ENCODE peak calls at places on chromosome 2, in five cellular contexts. One of them, this sample, is unnamed.
A peak's percentile ranks its signal among the peaks of the same experiment; 100 is the strongest.

GRCh38 chr2:16416651-16417050 is 249.0 kb downstream of the CYRIA start:
- DNase-seq in hippocampal formation: no peak
- DNase-seq in AG09309: no peak
- DNase-seq in WTC11: no peak
- DNase-seq in NCI-H460: no peak
- DNase-seq in this sample: no peak

GRCh38 chr2:37379881-37380296 is 35.5 kb downstream of the QPCT start:
- DNase-seq in NCI-H460: no peak
- DNase-seq in AG09309: no peak
- DNase-seq in hippocampal formation: no peak
- DNase-seq in WTC11: no peak
- DNase-seq in this sample: no peak

GRCh38 chr2:201234167-201235139 is 25.9 kb upstream of the CASP8 start:
- DNase-seq in WTC11: no peak
- DNase-seq in NCI-H460: no peak
- DNase-seq in AG09309: no peak
- DNase-seq in hippocampal formation: no peak
- DNase-seq in this sample: no peak

GRCh38 chr2:189849550-189849949 is 65.3 kb downstream of the PMS1 start:
- DNase-seq in AG09309: no peak
- DNase-seq in NCI-H460: no peak
- DNase-seq in WTC11: no peak
- DNase-seq in hippocampal formation: no peak
- DNase-seq in this sample: no peak

GRCh38 chr2:105804266-105804665 is 59.6 kb downstream of the NCK2 start:
- DNase-seq in WTC11: no peak
- DNase-seq in NCI-H460: no peak
- DNase-seq in AG09309: no peak
- DNase-seq in hippocampal formation: no peak
- DNase-seq in this sample: no peak

GRCh38 chr2:60972889-60973656 is 44.4 kb upstream of the PEX13 start:
- DNase-seq in AG09309: no peak
- DNase-seq in hippocampal formation: no peak
- DNase-seq in WTC11: peak; percentile 17
- DNase-seq in NCI-H460: no peak
- DNase-seq in this sample: no peak

GRCh38 chr2:176848844-176849243 is 363.8 kb upstream of the HNRNPA3 start:
- DNase-seq in hippocampal formation: no peak
- DNase-seq in AG09309: no peak
- DNase-seq in NCI-H460: no peak
- DNase-seq in WTC11: no peak
- DNase-seq in this sample: no peak

GRCh38 chr2:74886251-74886650 is 52.3 kb downstream of the HK2 start:
- DNase-seq in hippocampal formation: no peak
- DNase-seq in WTC11: no peak
- DNase-seq in AG09309: no peak
- DNase-seq in NCI-H460: no peak
- DNase-seq in this sample: no peak

GRCh38 chr2:119221609-119222008 is 2.0 kb upstream of the STEAP3 start:
- DNase-seq in hippocampal formation: no peak
- DNase-seq in AG09309: no peak
- DNase-seq in WTC11: no peak
- DNase-seq in NCI-H460: no peak
- DNase-seq in this sample: no peak

GRCh38 chr2:74138219-74138951 is 9.3 kb downstream of the BOLA3 start:
- DNase-seq in NCI-H460: no peak
- DNase-seq in hippocampal formation: no peak
- DNase-seq in WTC11: no peak
- DNase-seq in AG09309: no peak
- DNase-seq in this sample: no peak

GRCh38 chr2:110866496-110866895 is 134.1 kb downstream of the ACOXL start:
- DNase-seq in hippocampal formation: no peak
- DNase-seq in NCI-H460: no peak
- DNase-seq in WTC11: no peak
- DNase-seq in AG09309: no peak
- DNase-seq in this sample: no peak